ENCODE peak calls at places on chromosome 20, in nine cellular contexts. One of them, this sample, is unnamed.

GRCh38 chr20:16575390-16576140 is 2.3 kb upstream of the KIF16B start:
- DNase-seq in hepatocyte: no peak
- DNase-seq in foreskin fibroblast: no peak
- DNase-seq in colonic mucosa: peak
- DNase-seq in AG10803: no peak
- DNase-seq in BJ: no peak
- DNase-seq in tibial artery: no peak
- DNase-seq in heart left ventricle: no peak
- DNase-seq in PC-3: no peak
- DNase-seq in this sample: no peak

GRCh38 chr20:32582659-32583580 is 2.2 kb downstream of the NOL4L start:
- DNase-seq in colonic mucosa: no peak
- DNase-seq in AG10803: no peak
- DNase-seq in foreskin fibroblast: peak
- DNase-seq in tibial artery: no peak
- DNase-seq in BJ: no peak
- DNase-seq in hepatocyte: peak
- DNase-seq in PC-3: no peak
- DNase-seq in heart left ventricle: peak
- DNase-seq in this sample: no peak

GRCh38 chr20:59047938-59048680 is 5.5 kb upstream of the PRELID3B start:
- DNase-seq in BJ: no peak
- DNase-seq in heart left ventricle: no peak
- DNase-seq in AG10803: peak
- DNase-seq in colonic mucosa: peak
- DNase-seq in foreskin fibroblast: peak
- DNase-seq in tibial artery: no peak
- DNase-seq in PC-3: peak
- DNase-seq in hepatocyte: peak
- DNase-seq in this sample: no peak

GRCh38 chr20:58219342-58219700 is 9.1 kb downstream of the ANKRD60 start:
- DNase-seq in BJ: peak
- DNase-seq in foreskin fibroblast: peak
- DNase-seq in colonic mucosa: no peak
- DNase-seq in AG10803: peak
- DNase-seq in hepatocyte: no peak
- DNase-seq in PC-3: peak
- DNase-seq in heart left ventricle: no peak
- DNase-seq in tibial artery: peak
- DNase-seq in this sample: peak

GRCh38 chr20:16293590-16293989 is 279.7 kb downstream of the KIF16B start:
- DNase-seq in hepatocyte: no peak
- DNase-seq in PC-3: peak
- DNase-seq in BJ: no peak
- DNase-seq in heart left ventricle: no peak
- DNase-seq in foreskin fibroblast: peak
- DNase-seq in AG10803: no peak
- DNase-seq in colonic mucosa: no peak
- DNase-seq in tibial artery: no peak
- DNase-seq in this sample: no peak

GRCh38 chr20:24653306-24653705 is 183.9 kb downstream of the SYNDIG1 start:
- DNase-seq in hepatocyte: peak
- DNase-seq in AG10803: peak
- DNase-seq in tibial artery: peak
- DNase-seq in foreskin fibroblast: peak
- DNase-seq in PC-3: peak
- DNase-seq in colonic mucosa: no peak
- DNase-seq in heart left ventricle: no peak
- DNase-seq in BJ: no peak
- DNase-seq in this sample: no peak

GRCh38 chr20:3751284-3751663 is 16.3 kb downstream of the ADISSP start:
- DNase-seq in hepatocyte: no peak
- DNase-seq in BJ: no peak
- DNase-seq in foreskin fibroblast: no peak
- DNase-seq in AG10803: no peak
- DNase-seq in heart left ventricle: no peak
- DNase-seq in PC-3: no peak
- DNase-seq in tibial artery: no peak
- DNase-seq in colonic mucosa: no peak
- DNase-seq in this sample: no peak

GRCh38 chr20:733806-734205 is 34.5 kb downstream of the SLC52A3 start:
- DNase-seq in foreskin fibroblast: no peak
- DNase-seq in PC-3: no peak
- DNase-seq in tibial artery: no peak
- DNase-seq in colonic mucosa: no peak
- DNase-seq in heart left ventricle: no peak
- DNase-seq in BJ: no peak
- DNase-seq in hepatocyte: no peak
- DNase-seq in AG10803: no peak
- DNase-seq in this sample: no peak

GRCh38 chr20:38762174-38762573 is 13.9 kb downstream of the ACTR5 start:
- DNase-seq in tibial artery: no peak
- DNase-seq in AG10803: no peak
- DNase-seq in PC-3: no peak
- DNase-seq in BJ: no peak
- DNase-seq in hepatocyte: no peak
- DNase-seq in foreskin fibroblast: no peak
- DNase-seq in colonic mucosa: no peak
- DNase-seq in heart left ventricle: no peak
- DNase-seq in this sample: no peak

GRCh38 chr20:38272961-38273360 is 12.4 kb upstream of the KIAA1755 start:
- DNase-seq in AG10803: peak
- DNase-seq in foreskin fibroblast: peak
- DNase-seq in heart left ventricle: peak
- DNase-seq in BJ: no peak
- DNase-seq in hepatocyte: no peak
- DNase-seq in tibial artery: peak
- DNase-seq in colonic mucosa: no peak
- DNase-seq in PC-3: no peak
- DNase-seq in this sample: no peak

GRCh38 chr20:58146761-58147160 is 81.7 kb downstream of the ANKRD60 start:
- DNase-seq in heart left ventricle: no peak
- DNase-seq in foreskin fibroblast: no peak
- DNase-seq in tibial artery: peak
- DNase-seq in hepatocyte: no peak
- DNase-seq in colonic mucosa: no peak
- DNase-seq in PC-3: no peak
- DNase-seq in AG10803: no peak
- DNase-seq in BJ: no peak
- DNase-seq in this sample: no peak

GRCh38 chr20:58636396-58636982 is 14.6 kb upstream of the STX16 start:
- DNase-seq in PC-3: no peak
- DNase-seq in BJ: no peak
- DNase-seq in AG10803: no peak
- DNase-seq in tibial artery: peak
- DNase-seq in foreskin fibroblast: no peak
- DNase-seq in colonic mucosa: no peak
- DNase-seq in heart left ventricle: no peak
- DNase-seq in hepatocyte: no peak
- DNase-seq in this sample: no peak

GRCh38 chr20:37295001-37295400 is 5.5 kb downstream of the MANBAL start:
- DNase-seq in AG10803: peak
- DNase-seq in PC-3: peak
- DNase-seq in tibial artery: no peak
- DNase-seq in colonic mucosa: no peak
- DNase-seq in BJ: peak
- DNase-seq in hepatocyte: peak
- DNase-seq in foreskin fibroblast: peak
- DNase-seq in heart left ventricle: no peak
- DNase-seq in this sample: peak

GRCh38 chr20:7094438-7094997 is 327.0 kb downstream of the BMP2 start:
- DNase-seq in BJ: no peak
- DNase-seq in heart left ventricle: no peak
- DNase-seq in AG10803: no peak
- DNase-seq in tibial artery: no peak
- DNase-seq in hepatocyte: peak
- DNase-seq in colonic mucosa: peak
- DNase-seq in foreskin fibroblast: peak
- DNase-seq in PC-3: peak
- DNase-seq in this sample: no peak

GRCh38 chr20:50484271-50484976 is 25.8 kb upstream of the PTPN1 start:
- DNase-seq in BJ: no peak
- DNase-seq in foreskin fibroblast: no peak
- DNase-seq in AG10803: no peak
- DNase-seq in heart left ventricle: no peak
- DNase-seq in colonic mucosa: no peak
- DNase-seq in tibial artery: no peak
- DNase-seq in hepatocyte: no peak
- DNase-seq in PC-3: no peak
- DNase-seq in this sample: no peak
- TF ChIP-seq CTCF in BJ: no peak
- TF ChIP-seq CTCF in foreskin fibroblast: no peak
- TF ChIP-seq CTCF in AG10803: no peak
- TF ChIP-seq CTCF in heart left ventricle: no peak
- TF ChIP-seq CTCF in colonic mucosa: no peak
- TF ChIP-seq CTCF in tibial artery: no peak
- TF ChIP-seq CTCF in hepatocyte: no peak
- TF ChIP-seq CTCF in PC-3: peak
- TF ChIP-seq CTCF in this sample: no peak

GRCh38 chr20:44894959-44895358 is 9.5 kb downstream of the YWHAB start:
- DNase-seq in colonic mucosa: no peak
- DNase-seq in AG10803: no peak
- DNase-seq in tibial artery: no peak
- DNase-seq in BJ: no peak
- DNase-seq in PC-3: no peak
- DNase-seq in heart left ventricle: no peak
- DNase-seq in foreskin fibroblast: no peak
- DNase-seq in hepatocyte: no peak
- DNase-seq in this sample: no peak

GRCh38 chr20:44888226-44889103 is 3.0 kb downstream of the YWHAB start:
- DNase-seq in BJ: no peak
- DNase-seq in tibial artery: no peak
- DNase-seq in PC-3: peak
- DNase-seq in foreskin fibroblast: peak
- DNase-seq in AG10803: peak
- DNase-seq in colonic mucosa: no peak
- DNase-seq in heart left ventricle: no peak
- DNase-seq in hepatocyte: peak
- DNase-seq in this sample: no peak

GRCh38 chr20:44887466-44887865 is 2.0 kb downstream of the YWHAB start:
- DNase-seq in hepatocyte: no peak
- DNase-seq in BJ: no peak
- DNase-seq in tibial artery: no peak
- DNase-seq in foreskin fibroblast: no peak
- DNase-seq in heart left ventricle: no peak
- DNase-seq in AG10803: no peak
- DNase-seq in PC-3: no peak
- DNase-seq in colonic mucosa: no peak
- DNase-seq in this sample: no peak

GRCh38 chr20:44896583-44896982 is 11.1 kb downstream of the YWHAB start:
- DNase-seq in BJ: no peak
- DNase-seq in AG10803: peak
- DNase-seq in heart left ventricle: no peak
- DNase-seq in tibial artery: no peak
- DNase-seq in PC-3: no peak
- DNase-seq in foreskin fibroblast: peak
- DNase-seq in hepatocyte: no peak
- DNase-seq in colonic mucosa: no peak
- DNase-seq in this sample: no peak

GRCh38 chr20:44891826-44892225 is 6.3 kb downstream of the YWHAB start:
- DNase-seq in BJ: no peak
- DNase-seq in PC-3: no peak
- DNase-seq in colonic mucosa: no peak
- DNase-seq in AG10803: no peak
- DNase-seq in hepatocyte: no peak
- DNase-seq in foreskin fibroblast: no peak
- DNase-seq in heart left ventricle: no peak
- DNase-seq in tibial artery: no peak
- DNase-seq in this sample: no peak
- H3K4me3 ChIP-seq in BJ: no peak
- H3K4me3 ChIP-seq in PC-3: no peak
- H3K4me3 ChIP-seq in colonic mucosa: no peak
- H3K4me3 ChIP-seq in AG10803: no peak
- H3K4me3 ChIP-seq in hepatocyte: no peak
- H3K4me3 ChIP-seq in foreskin fibroblast: no peak
- H3K4me3 ChIP-seq in heart left ventricle: no peak
- H3K4me3 ChIP-seq in tibial artery: no peak
- H3K4me3 ChIP-seq in this sample: no peak

GRCh38 chr20:51120438-51120837 is 97.5 kb upstream of the KCNG1 start:
- DNase-seq in colonic mucosa: no peak
- DNase-seq in hepatocyte: no peak
- DNase-seq in tibial artery: no peak
- DNase-seq in heart left ventricle: no peak
- DNase-seq in BJ: no peak
- DNase-seq in AG10803: no peak
- DNase-seq in foreskin fibroblast: no peak
- DNase-seq in PC-3: no peak
- DNase-seq in this sample: no peak

GRCh38 chr20:51118985-51119527 is 96.1 kb upstream of the KCNG1 start:
- DNase-seq in PC-3: no peak
- DNase-seq in AG10803: no peak
- DNase-seq in heart left ventricle: no peak
- DNase-seq in colonic mucosa: no peak
- DNase-seq in tibial artery: no peak
- DNase-seq in foreskin fibroblast: no peak
- DNase-seq in BJ: no peak
- DNase-seq in hepatocyte: no peak
- DNase-seq in this sample: no peak

GRCh38 chr20:51118216-51118615 is 95.3 kb upstream of the KCNG1 start:
- DNase-seq in foreskin fibroblast: no peak
- DNase-seq in colonic mucosa: no peak
- DNase-seq in AG10803: no peak
- DNase-seq in PC-3: no peak
- DNase-seq in heart left ventricle: no peak
- DNase-seq in BJ: no peak
- DNase-seq in hepatocyte: no peak
- DNase-seq in tibial artery: no peak
- DNase-seq in this sample: no peak

GRCh38 chr20:51121272-51121671 is 98.4 kb upstream of the KCNG1 start:
- DNase-seq in colonic mucosa: no peak
- DNase-seq in tibial artery: no peak
- DNase-seq in AG10803: no peak
- DNase-seq in PC-3: no peak
- DNase-seq in hepatocyte: no peak
- DNase-seq in foreskin fibroblast: no peak
- DNase-seq in heart left ventricle: no peak
- DNase-seq in BJ: no peak
- DNase-seq in this sample: no peak

DNA sequence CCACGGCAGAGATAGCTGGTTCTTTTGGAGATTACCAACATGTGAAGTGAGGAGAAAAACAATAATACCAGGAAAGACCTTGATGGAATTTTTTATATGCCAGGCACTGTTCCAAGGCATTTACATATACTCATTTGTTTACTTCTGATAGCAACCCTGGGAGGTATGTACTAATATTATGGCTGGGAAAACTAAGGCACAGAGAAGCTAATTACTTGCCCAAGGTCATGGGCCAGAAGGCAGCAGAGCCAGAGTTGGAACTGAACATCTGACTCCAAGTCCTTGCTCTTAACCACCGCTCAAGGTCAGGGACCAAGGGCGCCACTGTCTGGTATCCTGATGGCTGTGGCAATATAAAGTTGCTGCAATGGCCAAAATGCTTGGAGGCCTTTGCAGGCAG is 97.0 kb upstream of the KCNG1 start:
- DNase-seq in PC-3: no peak
- DNase-seq in tibial artery: no peak
- DNase-seq in heart left ventricle: no peak
- DNase-seq in AG10803: no peak
- DNase-seq in colonic mucosa: no peak
- DNase-seq in hepatocyte: no peak
- DNase-seq in BJ: no peak
- DNase-seq in foreskin fibroblast: no peak
- DNase-seq in this sample: no peak
- TF ChIP-seq CTCF in PC-3: no peak
- TF ChIP-seq CTCF in tibial artery: no peak
- TF ChIP-seq CTCF in heart left ventricle: no peak
- TF ChIP-seq CTCF in AG10803: no peak
- TF ChIP-seq CTCF in colonic mucosa: no peak
- TF ChIP-seq CTCF in hepatocyte: no peak
- TF ChIP-seq CTCF in BJ: no peak
- TF ChIP-seq CTCF in foreskin fibroblast: no peak
- TF ChIP-seq CTCF in this sample: no peak

GRCh38 chr20:50427740-50428462 is 82.3 kb upstream of the PTPN1 start:
- DNase-seq in colonic mucosa: no peak
- DNase-seq in foreskin fibroblast: no peak
- DNase-seq in PC-3: no peak
- DNase-seq in tibial artery: peak
- DNase-seq in hepatocyte: no peak
- DNase-seq in AG10803: peak
- DNase-seq in BJ: no peak
- DNase-seq in heart left ventricle: no peak
- DNase-seq in this sample: no peak
- H3K4me3 ChIP-seq in colonic mucosa: no peak
- H3K4me3 ChIP-seq in foreskin fibroblast: no peak
- H3K4me3 ChIP-seq in PC-3: no peak
- H3K4me3 ChIP-seq in tibial artery: no peak
- H3K4me3 ChIP-seq in hepatocyte: no peak
- H3K4me3 ChIP-seq in AG10803: no peak
- H3K4me3 ChIP-seq in BJ: no peak
- H3K4me3 ChIP-seq in heart left ventricle: no peak
- H3K4me3 ChIP-seq in this sample: no peak